ENCODE peak calls at places on chromosomes 12 and 14, in four cellular contexts. C is choroid plexus epithelial cell, X is neural crest cell, M is naive B cell. O is an unnamed sample.

GRCh38 chr14:100653409-100653808 is 66.2 kb upstream of the BEGAIN start:
- DNase-seq in C (no peak), X (no peak), M (no peak), O (no peak)

GRCh38 chr12:10708862-10709261 is 14.3 kb downstream of the YBX3 start:
- DNase-seq in C (no peak), X (no peak), M (peak), O (no peak)

GRCh38 chr12:48968467-48968866 is 3.1 kb downstream of the WNT10B start:
- DNase-seq in C (no peak), X (no peak), M (no peak), O (no peak)

GRCh38 chr14:64773577-64773976 is 69.4 kb downstream of the PLEKHG3 start:
- DNase-seq in C (no peak), X (no peak), M (no peak), O (no peak)

GRCh38 chr12:90954921-90955320 is at the start of gene CCER1:
- DNase-seq in C (no peak), X (no peak), M (no peak), O (no peak)

GRCh38 chr14:75981826-75982723 is at the start of gene TGFB3:
- DNase-seq in C (peak), X (peak), M (peak), O (peak)

GRCh38 chr14:77625360-77625759 is 8.9 kb upstream of the SPTLC2 start:
- DNase-seq in C (no peak), X (no peak), M (no peak), O (no peak)

GRCh38 chr12:27845187-27845586 is 65.2 kb upstream of the MANSC4 start:
- DNase-seq in C (no peak), X (no peak), M (no peak), O (no peak)

GRCh38 chr14:61750708-61751474 is 11.3 kb upstream of the SNAPC1 start:
- DNase-seq in C (peak), X (no peak), M (peak), O (peak)

GRCh38 chr14:71931492-71932228 is 569 bp upstream of the RGS6 start:
- DNase-seq in C (peak), X (peak), M (no peak), O (peak)

GRCh38 chr12:1797011-1797901 is 23.1 kb upstream of the LRTM2 start:
- DNase-seq in C (no peak), X (no peak), M (peak), O (no peak)

GRCh38 chr14:99247091-99247729 is 24.8 kb downstream of the BCL11B start:
- DNase-seq in C (no peak), X (no peak), M (no peak), O (no peak)

GRCh38 chr12:111766608-111767361 is at the start of gene ALDH2:
- DNase-seq in C (peak), X (peak), M (peak), O (peak)

GRCh38 chr14:56137842-56138241 is 19.6 kb downstream of the PELI2 start:
- DNase-seq in C (no peak), X (no peak), M (no peak), O (no peak)

GRCh38 chr14:65961004-65961403 is 525.2 kb upstream of the CCDC196 start:
- DNase-seq in C (peak), X (peak), M (peak), O (peak)

GRCh38 chr12:52235822-52236291 is 2.8 kb downstream of the KRT7 start:
- DNase-seq in C (no peak), X (no peak), M (no peak), O (no peak)

GRCh38 chr12:116463366-116463765 is 95.8 kb upstream of the MAP1LC3B2 start:
- DNase-seq in C (no peak), X (no peak), M (no peak), O (no peak)

GRCh38 chr12:15700595-15700994 is 88.6 kb downstream of the EPS8 start:
- DNase-seq in C (peak), X (no peak), M (no peak), O (no peak)

GRCh38 chr14:45140661-45141187 is 5.0 kb downstream of the FANCM start:
- DNase-seq in C (no peak), X (no peak), M (no peak), O (no peak)

GRCh38 chr14:54182419-54183040 is 214.3 kb upstream of the CDKN3 start:
- DNase-seq in C (no peak), X (no peak), M (no peak), O (no peak)

GRCh38 chr12:25583545-25583944 is 30.5 kb upstream of the LMNTD1 start:
- DNase-seq in C (peak), X (no peak), M (no peak), O (no peak)

GRCh38 chr12:45712319-45712718 is 17.2 kb upstream of the ARID2 start:
- DNase-seq in C (no peak), X (no peak), M (peak), O (no peak)

GRCh38 chr14:80387563-80387981 is 176.3 kb upstream of the DIO2 start:
- DNase-seq in C (no peak), X (no peak), M (no peak), O (no peak)

GRCh38 chr12:99915251-99916082 is 69.3 kb downstream of the ANKS1B start:
- DNase-seq in C (peak), X (no peak), M (no peak), O (no peak)

GRCh38 chr12:58295268-58295667 is 353.9 kb downstream of the ATP23 start:
- DNase-seq in C (no peak), X (no peak), M (no peak), O (no peak)

GRCh38 chr12:109738878-109739665 is 25.4 kb downstream of the FAM222A start:
- DNase-seq in C (no peak), X (no peak), M (no peak), O (no peak)

GRCh38 chr14:26255213-26255612 is 342.6 kb downstream of the NOVA1 start:
- DNase-seq in C (peak), X (no peak), M (no peak), O (no peak)

GRCh38 chr14:70697681-70698080 is 56.0 kb downstream of the TTC9 start:
- DNase-seq in C (no peak), X (no peak), M (no peak), O (no peak)

GRCh38 chr14:87678624-87679023 is 314.4 kb downstream of the GALC start:
- DNase-seq in C (no peak), X (no peak), M (no peak), O (no peak)

GRCh38 chr12:6370994-6371754 is 4.2 kb downstream of the SCNN1A start:
- DNase-seq in C (peak), X (no peak), M (no peak), O (peak)